ENCODE peak calls at places on chromosomes 12 and 14, in five cellular contexts. Y, A, C, O and W are unnamed samples.

GRCh38 chr14:52596861-52597260 is 44.2 kb downstream of the GPR137C start:
- DNase-seq in C (no peak), Y (no peak), A (no peak), O (no peak), W (no peak)

GRCh38 chr12:113096675-113097461 is 38.7 kb downstream of the RASAL1 start:
- DNase-seq in C (no peak), O (no peak), Y (no peak), A (no peak), W (no peak)

GRCh38 chr14:42028607-42029006 is 421.9 kb downstream of the LRFN5 start:
- DNase-seq in C (no peak), A (no peak), O (no peak), Y (no peak), W (no peak)

GRCh38 chr14:77036484-77037337 is 8.2 kb upstream of the IRF2BPL start:
- DNase-seq in O (peak; percentile 60), A (no peak), C (no peak), Y (no peak), W (no peak)

GRCh38 chr12:57128519-57129247 is 400 bp downstream of the LRP1 start:
- DNase-seq in Y (peak; percentile 39), A (no peak), C (peak; percentile 79), O (no peak), W (no peak)

GRCh38 chr14:105119410-105120025 is 49.1 kb downstream of the JAG2 start:
- DNase-seq in C (no peak), A (no peak), O (no peak), Y (no peak), W (no peak)

GRCh38 chr12:54357802-54358619 is 6.3 kb downstream of the GPR84 start:
- DNase-seq in C (peak; percentile 53), Y (no peak), A (no peak), O (peak; percentile 30), W (no peak)

GRCh38 chr14:26621807-26622560 is 24.2 kb upstream of the NOVA1 start:
- DNase-seq in A (no peak), Y (no peak), C (no peak), O (no peak), W (no peak)

GRCh38 chr14:49853572-49854375 is 1.2 kb upstream of the NEMF start:
- DNase-seq in A (peak; percentile 86), O (no peak), C (peak; percentile 81), Y (no peak), W (peak; percentile 70)

GRCh38 chr12:32124637-32125036 is 18.0 kb downstream of the BICD1 start:
- DNase-seq in C (no peak), A (no peak), O (no peak), Y (no peak), W (no peak)

GRCh38 chr14:100268591-100269207 is 29.8 kb downstream of the YY1 start:
- DNase-seq in A (peak; percentile 41), Y (no peak), C (no peak), O (no peak), W (no peak)

GRCh38 chr14:22653012-22653621 is 9.0 kb upstream of the OR6J1 start:
- DNase-seq in C (peak; percentile 84), O (no peak), Y (peak; percentile 75), A (peak; percentile 86), W (peak; percentile 77)

GRCh38 chr12:13243516-13244070 is 47.1 kb downstream of the EMP1 start:
- DNase-seq in Y (no peak), O (no peak), C (no peak), A (no peak), W (no peak)
- TF ChIP-seq SUZ12 in Y (no peak), O (no peak), C (no peak), A (no peak), W (no peak)

GRCh38 chr14:69079188-69079742 is 73.7 kb downstream of the DCAF5 start:
- DNase-seq in A (no peak), C (no peak), O (no peak), Y (no peak), W (no peak)
- TF ChIP-seq SUZ12 in A (no peak), C (no peak), O (no peak), Y (no peak), W (no peak)

GRCh38 chr12:42508913-42509312 is 80.6 kb downstream of the PRICKLE1 start:
- DNase-seq in O (no peak), C (no peak), A (no peak), Y (no peak), W (no peak)
- TF ChIP-seq SUZ12 in O (no peak), C (no peak), A (no peak), Y (no peak), W (no peak)

DNA sequence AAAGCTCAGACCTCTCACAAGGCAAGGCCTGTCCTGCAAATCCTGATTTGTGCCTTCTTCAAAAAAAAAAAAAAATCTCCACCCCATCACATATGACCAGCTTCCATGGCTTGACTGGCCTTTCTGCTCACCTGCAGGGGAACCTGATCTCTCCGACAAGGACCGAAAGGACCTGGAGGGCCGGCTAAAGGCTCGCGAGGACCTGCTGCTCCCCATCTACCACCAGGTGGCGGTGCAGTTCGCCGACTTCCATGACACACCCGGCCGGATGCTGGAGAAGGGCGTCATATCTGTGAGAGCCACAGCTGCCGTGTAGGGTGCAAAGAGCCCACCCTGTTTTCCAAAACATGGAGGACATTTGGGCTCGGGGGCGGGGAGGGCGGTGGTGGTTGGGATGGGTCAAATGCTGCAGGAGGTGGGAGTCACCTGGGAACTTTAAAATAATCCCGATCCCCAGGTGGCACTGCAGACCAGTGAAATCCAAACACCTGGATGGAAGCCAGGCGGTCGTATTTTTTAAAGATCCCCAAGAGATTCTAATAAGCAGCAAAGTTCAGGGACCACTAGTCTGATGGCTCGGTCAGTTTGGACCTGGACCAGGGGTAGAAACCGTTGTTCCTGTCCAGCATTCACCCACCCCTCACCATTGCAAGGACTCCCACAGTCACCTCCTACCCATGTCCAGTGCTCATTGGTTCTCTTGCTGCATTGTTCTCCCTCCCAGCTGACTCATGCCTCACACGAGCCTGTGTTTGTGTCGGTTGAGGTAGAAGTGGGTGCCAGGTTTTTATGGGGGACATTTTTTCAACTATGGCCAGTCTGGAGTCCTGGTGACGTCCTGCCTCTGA is 44.8 kb downstream of the FOXN4 start:
- DNase-seq in A (peak; percentile 67), O (no peak), C (peak; percentile 93), Y (peak; percentile 76), W (peak; percentile 89)
- TF ChIP-seq SUZ12 in A (no peak), O (no peak), C (no peak), Y (no peak), W (no peak)